ENCODE peak calls at places on chromosomes 2 and 18, in six cellular contexts. A is AG08395; Q is NCI-H2171 treated with DMSO at 0.1 percent for 48 hours; J is activated naive CD8-positive, alpha-beta T cell treated with anti-CD3 and anti-CD28 coated beads, Interleukin-2, amount 50 U/mL, for 24 hours; L is amygdala; Y is GM23338. V is an unnamed sample.

GRCh38 chr2:71923887-71924533 is 223.7 kb downstream of the CYP26B1 start:
- DNase-seq in A (no peak), Q (peak; percentile 75), Y (peak; percentile 96), J (peak; percentile 50), L (no peak), V (peak; percentile 68)

GRCh38 chr2:72148975-72149555 is 1.4 kb upstream of the CYP26B1 start:
- DNase-seq in L (no peak), Y (peak; percentile 65), J (peak; percentile 17), Q (peak; percentile 48), A (peak; percentile 55), V (peak; percentile 24)

GRCh38 chr2:59604143-59604542 is 949.3 kb downstream of the BCL11A start:
- DNase-seq in Q (no peak), Y (no peak), L (no peak), J (no peak), A (no peak), V (no peak)

GRCh38 chr2:155703048-155703447 is 629.5 kb downstream of the NR4A2 start:
- DNase-seq in J (no peak), Y (no peak), L (no peak), A (no peak), Q (no peak), V (no peak)

GRCh38 chr18:71442830-71443229 is 1101.3 kb downstream of the CBLN2 start:
- DNase-seq in Y (no peak), L (no peak), Q (no peak), J (no peak), A (no peak), V (no peak)

GRCh38 chr2:62459106-62459505 is 46.9 kb downstream of the TMEM17 start:
- DNase-seq in A (no peak), J (no peak), Y (no peak), Q (no peak), L (no peak), V (no peak)

GRCh38 chr2:64317712-64318475 is 136.1 kb upstream of the LGALSL start:
- DNase-seq in Q (no peak), Y (no peak), J (no peak), L (no peak), A (no peak), V (no peak)

GRCh38 chr2:168166902-168167510 is 80.4 kb downstream of the STK39 start:
- DNase-seq in Y (no peak), L (no peak), J (no peak), A (peak; percentile 46), Q (no peak), V (no peak)

GRCh38 chr2:106098081-106098480 is 96.0 kb downstream of the UXS1 start:
- DNase-seq in Y (peak; percentile 46), A (no peak), Q (no peak), J (peak; percentile 36), L (no peak), V (no peak)

GRCh38 chr18:25503567-25504081 is 151.7 kb upstream of the ZNF521 start:
- DNase-seq in J (no peak), L (peak; percentile 10), Q (peak; percentile 65), A (peak; percentile 77), Y (peak; percentile 75), V (peak; percentile 31)

GRCh38 chr2:46720592-46721185 is 194.9 kb downstream of the MCFD2 start:
- DNase-seq in J (no peak), Y (no peak), Q (no peak), L (no peak), A (no peak), V (no peak)

GRCh38 chr2:73260338-73260984 is 23.8 kb downstream of the FBXO41 start:
- DNase-seq in L (no peak), Y (peak; percentile 80), A (peak; percentile 88), Q (no peak), J (no peak), V (peak; percentile 38)

GRCh38 chr18:21703241-21703820 is 1.2 kb downstream of the ABHD3 start:
- DNase-seq in Y (peak; percentile 64), Q (peak; percentile 37), J (peak; percentile 31), L (no peak), A (no peak), V (no peak)

GRCh38 chr2:191299009-191299408 is 53.8 kb downstream of the MYO1B start:
- DNase-seq in L (no peak), Y (no peak), Q (no peak), J (no peak), A (peak; percentile 11), V (no peak)

GRCh38 chr2:45128580-45128997 is 119.3 kb upstream of the SIX2 start:
- DNase-seq in A (peak; percentile 92), J (no peak), L (no peak), Y (no peak), Q (no peak), V (peak; percentile 20)

GRCh38 chr2:163734911-163735691 is 707 bp downstream of the FIGN start:
- DNase-seq in J (no peak), Q (no peak), Y (peak; percentile 59), A (no peak), L (no peak), V (no peak)

GRCh38 chr2:64474200-64474630 is 20.3 kb downstream of the LGALSL start:
- DNase-seq in J (no peak), Q (no peak), L (no peak), A (no peak), Y (no peak), V (no peak)

GRCh38 chr2:71611781-71612545 is 158.6 kb downstream of the DYSF start:
- DNase-seq in Y (no peak), L (no peak), J (no peak), A (no peak), Q (no peak), V (no peak)